ENCODE peak calls at places on chromosomes 13 and 19, in five cellular contexts. I, P, A, J and E are unnamed samples.

GRCh38 chr19:50377051-50377441 is 789 bp downstream of the NR1H2 start:
- DNase-seq in J (no peak), I (peak), A (no peak), P (no peak), E (no peak)

GRCh38 chr13:106350208-106350607 is 185.3 kb downstream of the EFNB2 start:
- DNase-seq in A (no peak), J (no peak), P (no peak), I (no peak), E (no peak)

GRCh38 chr19:55197531-55197930 is 11.8 kb downstream of the PTPRH start:
- DNase-seq in P (no peak), A (no peak), I (no peak), J (no peak), E (no peak)

GRCh38 chr13:77545626-77546412 is 10.3 kb downstream of the SCEL start:
- DNase-seq in J (no peak), P (no peak), A (no peak), I (no peak), E (no peak)

GRCh38 chr13:96650301-96650886 is 343.9 kb downstream of the OXGR1 start:
- DNase-seq in J (no peak), A (no peak), I (no peak), P (peak), E (no peak)

GRCh38 chr13:114112231-114112825 is 20.1 kb downstream of the RASA3 start:
- DNase-seq in I (peak), J (no peak), A (no peak), P (no peak), E (no peak)

GRCh38 chr13:20353973-20354372 is 121.9 kb upstream of the GJB6 start:
- DNase-seq in J (no peak), A (no peak), P (peak), I (no peak), E (no peak)

GRCh38 chr19:15129856-15130580 is 22.8 kb downstream of the SYDE1 start:
- DNase-seq in I (no peak), J (no peak), A (no peak), P (no peak), E (no peak)

GRCh38 chr13:109163052-109163413 is 533.6 kb downstream of the MYO16 start:
- DNase-seq in I (no peak), J (no peak), A (no peak), P (peak), E (no peak)

GRCh38 chr19:38730470-38730730 is 13.9 kb downstream of the CAPN12 start:
- DNase-seq in I (no peak), P (no peak), J (no peak), A (no peak), E (no peak)

GRCh38 chr13:42762917-42763316 is 18.5 kb upstream of the FAM216B start:
- DNase-seq in I (no peak), J (peak), A (no peak), P (peak), E (no peak)

GRCh38 chr19:29571181-29571580 is 34.9 kb upstream of the POP4 start:
- DNase-seq in J (no peak), A (no peak), P (no peak), I (no peak), E (no peak)

GRCh38 chr13:80055804-80056203 is 285.1 kb downstream of the SPRY2 start:
- DNase-seq in I (no peak), J (no peak), A (no peak), P (no peak), E (no peak)

GRCh38 chr13:110916671-110917142 is 1.8 kb upstream of the ANKRD10 start:
- DNase-seq in A (no peak), P (peak), J (no peak), I (no peak), E (no peak)

GRCh38 chr19:48418317-48419064 is 25.0 kb downstream of the GRIN2D start:
- DNase-seq in A (no peak), J (no peak), I (no peak), P (peak), E (no peak)

GRCh38 chr13:67048084-67048792 is 181.9 kb downstream of the PCDH9 start:
- DNase-seq in A (no peak), I (no peak), P (peak), J (peak), E (peak)

GRCh38 chr19:2114218-2114617 is 17.5 kb downstream of the IZUMO4 start:
- DNase-seq in J (no peak), P (no peak), I (no peak), A (no peak), E (no peak)

GRCh38 chr19:46015080-46015960 is 7.5 kb downstream of the PGLYRP1 start:
- DNase-seq in A (peak), P (peak), I (peak), J (no peak), E (peak)

GRCh38 chr19:31533114-31533513 is 183.9 kb upstream of the TSHZ3 start:
- DNase-seq in A (no peak), J (no peak), I (no peak), P (no peak), E (no peak)

GRCh38 chr13:57569981-57570380 is 61.6 kb upstream of the PCDH17 start:
- DNase-seq in J (no peak), P (no peak), I (no peak), A (no peak), E (no peak)

GRCh38 chr13:48655291-48655690 is 1.6 kb downstream of the CYSLTR2 start:
- DNase-seq in P (no peak), I (no peak), A (no peak), J (no peak), E (no peak)

GRCh38 chr19:39031368-39032163 is 783 bp downstream of the FBXO27 start:
- DNase-seq in P (peak), J (no peak), I (peak), A (peak), E (peak)

DNA sequence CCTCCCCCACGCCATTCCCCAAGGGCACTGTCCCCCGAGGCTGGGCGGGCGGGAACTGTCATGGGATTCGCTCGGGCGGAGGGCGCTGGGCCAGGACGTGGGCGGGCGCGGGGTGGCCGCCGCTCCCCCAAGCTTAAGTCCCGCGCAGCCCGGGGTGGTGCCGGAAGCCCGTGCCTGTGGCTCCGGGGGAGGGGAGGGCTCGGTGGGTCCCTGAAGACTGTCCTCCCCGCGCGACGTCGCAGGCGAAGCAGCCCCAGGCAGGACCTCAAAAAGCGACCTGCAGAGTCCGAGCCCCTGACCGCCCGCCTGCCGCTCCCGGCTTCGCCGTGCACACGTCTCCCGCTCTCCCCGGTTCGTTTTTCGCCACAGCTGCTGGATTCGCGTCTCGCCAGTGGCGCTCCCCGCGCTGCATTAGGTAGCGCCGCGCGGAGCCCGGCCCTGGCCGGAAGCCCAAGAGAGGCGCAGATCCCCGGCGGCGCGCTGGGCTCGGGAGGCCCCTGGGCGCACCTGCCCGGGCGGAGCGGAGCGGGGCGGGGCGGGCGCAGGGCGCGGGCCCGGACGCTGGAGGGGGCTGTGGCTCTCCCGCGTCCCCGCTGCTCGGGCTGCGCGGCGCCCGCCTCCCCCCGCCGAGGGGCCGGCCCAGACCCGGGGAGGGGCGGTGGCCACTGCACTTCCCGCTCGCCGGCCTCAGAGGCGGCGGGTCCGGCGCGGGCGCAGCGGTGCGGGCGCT is at the start of gene FARP1:
- DNase-seq in J (no peak), I (peak), A (peak), P (peak), E (peak)
- TF ChIP-seq CTCF in J (peak), I (peak), A (no peak), P (no peak), E (no peak)

GRCh38 chr19:6260912-6261636 is 18.7 kb downstream of the MLLT1 start:
- DNase-seq in I (no peak), A (peak), J (no peak), P (no peak), E (peak)
- TF ChIP-seq CTCF in I (peak), A (peak), J (peak), P (peak), E (peak)

GRCh38 chr19:40445637-40445944 is 1.5 kb upstream of the SERTAD3 start:
- DNase-seq in A (no peak), J (no peak), P (no peak), I (no peak), E (no peak)

GRCh38 chr19:40443930-40444180 is 280 bp downstream of the SERTAD3 start:
- DNase-seq in A (no peak), P (peak), J (no peak), I (no peak), E (no peak)

GRCh38 chr19:40443131-40443929 is 805 bp downstream of the SERTAD3 start:
- DNase-seq in A (peak), P (peak), J (peak), I (peak), E (peak)

GRCh38 chr19:40445006-40445312 is 824 bp upstream of the SERTAD3 start:
- DNase-seq in P (no peak), I (no peak), A (no peak), J (no peak), E (no peak)

DNA sequence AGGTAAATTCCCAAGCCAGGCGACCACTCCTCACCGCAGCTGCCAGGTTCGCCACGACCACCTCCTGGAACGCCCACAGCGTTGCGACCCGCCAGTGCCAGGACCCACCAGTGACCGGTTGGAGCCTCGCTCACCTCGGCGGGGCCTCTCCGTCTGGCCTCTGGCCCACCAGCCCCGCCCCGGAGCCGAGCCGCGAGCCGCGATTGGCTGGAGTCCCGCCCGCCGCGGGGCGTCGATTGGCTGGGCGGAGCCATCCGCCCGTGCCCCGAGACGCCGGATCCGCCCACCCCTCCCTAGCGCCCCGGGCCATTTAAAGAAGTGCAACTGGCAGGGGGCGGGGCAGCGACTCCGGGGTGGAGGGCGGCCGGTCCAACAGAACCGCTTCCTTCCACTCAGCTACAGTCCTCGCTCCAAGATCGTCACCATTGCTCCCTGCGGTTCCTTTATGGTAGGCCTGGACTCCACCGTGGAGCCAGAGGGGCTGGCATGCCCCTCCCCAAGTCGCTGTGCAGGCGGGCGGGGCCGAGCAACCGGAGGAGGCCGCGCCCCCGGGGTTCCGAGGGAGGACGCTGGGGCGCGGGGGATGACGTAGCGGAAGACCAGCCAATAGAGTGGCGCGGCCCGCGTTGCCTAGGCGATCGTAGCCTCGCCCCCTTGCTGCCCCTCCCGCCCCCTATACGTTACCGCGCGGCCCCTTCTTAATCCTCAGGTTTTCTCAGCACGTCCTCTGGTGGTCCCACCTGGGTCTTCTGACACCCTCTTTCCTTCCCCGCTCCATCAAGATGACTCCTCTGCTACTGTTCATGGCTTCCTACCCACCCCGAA is at the start of gene SERTAD3:
- DNase-seq in I (peak), A (peak), P (peak), J (peak), E (peak)
- TF ChIP-seq CTCF in I (peak), A (no peak), P (peak), J (no peak), E (no peak)

GRCh38 chr19:57527136-57527881 is at the start of gene ZNF549:
- DNase-seq in J (peak), I (peak), A (peak), P (peak), E (peak)
- TF ChIP-seq CTCF in J (no peak), I (no peak), A (no peak), P (no peak), E (no peak)